ENCODE peak calls at places on chromosome 4, in seven cellular contexts. M is AG09309; O is left lung; B is adrenal gland; N is CD4-positive, alpha-beta T cell; J is kidney; A is type B pancreatic cell. V is an unnamed sample.

GRCh38 chr4:110480031-110480549 is 4.1 kb downstream of the ENPEP start:
- DNase-seq in N (no peak), O (no peak), B (no peak), M (peak; percentile 97), A (no peak), J (no peak), V (no peak)

GRCh38 chr4:88110826-88111225 is 47.6 kb downstream of the ABCG2 start:
- DNase-seq in J (no peak), B (no peak), O (no peak), M (no peak), A (no peak), N (no peak), V (no peak)

GRCh38 chr4:94728056-94728766 is 29.5 kb upstream of the BMPR1B start:
- DNase-seq in B (no peak), J (no peak), M (no peak), A (no peak), N (no peak), O (no peak), V (no peak)

GRCh38 chr4:154475800-154476199 is 15.8 kb downstream of the DCHS2 start:
- DNase-seq in J (no peak), A (no peak), N (no peak), B (no peak), O (no peak), M (no peak), V (no peak)

GRCh38 chr4:36651253-36651652 is 369.8 kb downstream of the DTHD1 start:
- DNase-seq in B (no peak), M (no peak), J (no peak), O (no peak), N (no peak), A (no peak), V (peak; percentile 49)

GRCh38 chr4:97867557-97868091 is 275.7 kb downstream of the STPG2 start:
- DNase-seq in N (no peak), B (no peak), M (no peak), A (no peak), O (no peak), J (no peak), V (no peak)

GRCh38 chr4:16777726-16778125 is 120.7 kb downstream of the LDB2 start:
- DNase-seq in M (no peak), J (no peak), B (no peak), A (no peak), N (no peak), O (no peak), V (no peak)

GRCh38 chr4:155608231-155608885 is 58.3 kb upstream of the GUCY1A1 start:
- DNase-seq in O (no peak), N (no peak), A (no peak), J (peak; percentile 22), M (no peak), B (no peak), V (no peak)

GRCh38 chr4:122045533-122045932 is 93.7 kb upstream of the TRPC3 start:
- DNase-seq in N (no peak), M (peak; percentile 94), J (no peak), O (no peak), B (peak; percentile 54), A (no peak), V (no peak)

GRCh38 chr4:71189471-71189870 is 149.3 kb upstream of the SLC4A4 start:
- DNase-seq in J (no peak), N (no peak), B (no peak), M (no peak), O (no peak), A (no peak), V (no peak)

GRCh38 chr4:55157559-55158277 is 32.3 kb upstream of the KDR start:
- DNase-seq in M (no peak), B (no peak), O (peak; percentile 72), N (no peak), J (peak; percentile 51), A (no peak), V (no peak)

GRCh38 chr4:60485279-60485678 is 714.8 kb upstream of the ADGRL3 start:
- DNase-seq in N (no peak), A (no peak), O (no peak), M (no peak), J (no peak), B (no peak), V (no peak)

GRCh38 chr4:145945431-145946155 is 7.0 kb upstream of the ZNF827 start:
- DNase-seq in N (no peak), O (no peak), M (no peak), A (no peak), J (no peak), B (no peak), V (no peak)

GRCh38 chr4:97720869-97721432 is 422.3 kb downstream of the STPG2 start:
- DNase-seq in J (no peak), A (no peak), B (no peak), M (no peak), O (no peak), N (no peak), V (no peak)

GRCh38 chr4:13907255-13907751 is 279.8 kb upstream of the BOD1L1 start:
- DNase-seq in A (no peak), O (no peak), J (no peak), M (peak; percentile 95), N (no peak), B (no peak), V (no peak)

GRCh38 chr4:55742655-55743191 is 76.9 kb upstream of the EXOC1L start:
- DNase-seq in M (no peak), J (no peak), B (no peak), N (no peak), O (no peak), A (no peak), V (no peak)

GRCh38 chr4:146032234-146032860 is 93.7 kb upstream of the ZNF827 start:
- DNase-seq in M (no peak), A (no peak), J (no peak), N (no peak), B (no peak), O (no peak), V (no peak)

GRCh38 chr4:89056953-89057398 is at the start of gene FAM13A:
- DNase-seq in A (peak; percentile 75), O (no peak), J (peak; percentile 89), B (peak; percentile 94), M (peak; percentile 91), N (no peak), V (no peak)

GRCh38 chr4:110610620-110610939 is 12.3 kb downstream of the PITX2 start:
- DNase-seq in M (no peak), B (no peak), A (no peak), O (no peak), J (peak; percentile 48), N (no peak), V (no peak)

GRCh38 chr4:98919996-98920395 is 8.9 kb downstream of the EIF4E start:
- DNase-seq in B (no peak), N (no peak), M (no peak), O (no peak), A (no peak), J (no peak), V (no peak)

DNA sequence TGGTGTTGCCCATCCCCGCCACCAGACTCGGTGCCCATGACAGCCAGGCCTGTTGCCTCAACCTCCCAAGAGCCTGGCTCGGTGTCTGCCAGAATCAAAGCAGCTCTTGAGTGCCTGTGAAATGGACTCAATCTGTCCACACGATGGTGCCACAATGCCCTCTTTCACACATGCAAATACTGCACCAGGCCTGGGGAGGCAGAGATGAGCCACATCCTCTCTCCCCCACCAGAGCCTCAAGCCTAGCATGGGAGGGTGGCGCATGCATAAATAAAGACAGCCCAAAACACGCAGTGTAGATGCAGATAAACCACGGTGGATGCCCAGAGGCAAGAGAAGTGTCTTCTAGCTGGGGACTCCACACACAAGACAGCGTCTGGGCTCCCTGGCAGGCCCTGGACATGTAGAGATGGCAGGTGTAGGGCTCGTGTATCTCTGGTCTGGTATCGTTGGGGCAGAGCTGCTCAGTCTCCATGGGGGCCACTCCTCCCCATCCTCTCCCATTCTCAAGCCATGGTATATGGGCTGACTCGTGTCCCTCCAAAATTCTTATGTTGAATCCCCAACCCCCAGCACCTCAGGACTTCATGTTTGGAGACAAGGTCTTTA is 65.6 kb downstream of the JAKMIP1 start:
- DNase-seq in O (no peak), J (no peak), M (no peak), A (no peak), B (peak; percentile 57), N (peak; percentile 17), V (peak; percentile 73)
- TF ChIP-seq CTCF in O (peak; percentile 23), J (no peak), M (peak; percentile 2), A (no peak), B (no peak), N (no peak), V (peak; percentile 54)

GRCh38 chr4:140357868-140358267 is 15.6 kb upstream of the SCOC start:
- DNase-seq in B (no peak), M (no peak), J (no peak), O (no peak), A (no peak), N (no peak), V (no peak)
- TF ChIP-seq CTCF in B (no peak), M (no peak), J (no peak), O (no peak), A (no peak), N (no peak), V (no peak)

GRCh38 chr4:4694296-4694772 is 152.5 kb upstream of the STX18 start:
- DNase-seq in O (no peak), B (peak; percentile 96), J (peak; percentile 75), A (no peak), M (no peak), N (no peak), V (no peak)

GRCh38 chr4:4694812-4695211 is 153.0 kb upstream of the STX18 start:
- DNase-seq in O (no peak), B (no peak), A (no peak), M (no peak), J (no peak), N (no peak), V (no peak)

GRCh38 chr4:4693755-4694295 is 152.0 kb upstream of the STX18 start:
- DNase-seq in A (no peak), O (no peak), B (no peak), J (no peak), N (no peak), M (no peak), V (no peak)

GRCh38 chr4:4695497-4695896 is 153.6 kb upstream of the STX18 start:
- DNase-seq in J (no peak), O (no peak), A (no peak), M (no peak), N (no peak), B (no peak), V (no peak)

DNA sequence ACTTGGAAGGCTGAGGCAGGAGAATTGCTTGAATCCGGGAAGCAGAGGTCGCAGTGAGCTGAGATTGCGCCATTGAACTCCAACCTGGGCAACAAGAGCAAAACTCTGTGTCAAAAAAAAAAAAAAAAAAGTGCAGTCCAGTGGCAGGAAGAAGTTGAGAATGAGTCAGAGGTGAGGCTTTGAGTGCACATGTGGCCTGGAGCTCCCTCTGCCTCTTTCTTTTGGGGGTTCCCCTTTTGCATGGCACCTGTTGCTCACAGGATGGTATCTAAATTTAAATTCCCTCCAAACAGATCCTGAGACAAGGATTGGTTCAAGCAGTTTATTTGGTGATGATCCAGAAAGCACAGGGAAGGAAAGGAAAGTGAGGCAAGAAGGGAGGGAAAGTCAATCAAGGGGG is 151.4 kb upstream of the STX18 start:
- DNase-seq in A (no peak), M (no peak), B (no peak), O (no peak), N (no peak), J (no peak), V (peak; percentile 45)
- TF ChIP-seq CTCF in A (no peak), M (no peak), B (no peak), O (no peak), N (no peak), J (no peak), V (no peak)

DNA sequence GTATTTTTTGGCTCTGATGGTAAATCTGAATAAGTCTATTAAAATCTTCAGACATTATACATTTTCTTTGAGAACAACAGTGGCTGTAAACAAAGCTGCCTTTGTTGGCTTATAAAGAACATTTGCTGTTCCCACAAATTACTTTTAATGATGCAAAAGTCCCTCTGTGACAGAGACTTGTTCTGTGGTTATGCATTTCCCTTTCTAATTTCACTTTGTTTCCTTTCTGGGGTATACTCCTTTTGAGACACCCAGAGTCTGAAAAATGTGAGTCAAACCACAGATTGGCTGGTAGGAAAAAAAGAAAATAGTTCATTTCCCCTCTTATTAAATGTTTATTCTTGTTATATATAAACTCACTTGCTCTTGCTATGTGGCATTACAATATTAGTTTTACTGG is 402.4 kb downstream of the PACRGL start:
- DNase-seq in M (no peak), B (no peak), O (no peak), A (no peak), N (no peak), J (no peak), V (no peak)
- TF ChIP-seq CTCF in M (no peak), B (no peak), O (no peak), A (no peak), N (no peak), J (no peak), V (no peak)